ENCODE peak calls at places on chromosomes 6 and 20, in seven cellular contexts. M is GM13977, E is H7, K is left ventricle myocardium inferior, L is HuH-7, G is prostate gland, J is NCI-H524. T is an unnamed sample.

GRCh38 chr6:149234051-149234962 is 83.2 kb upstream of the TAB2 start:
- DNase-seq in M (no peak), E (no peak), K (no peak), L (no peak), G (no peak), J (no peak), T (peak)

GRCh38 chr20:2694519-2694918 is 1.9 kb downstream of the EBF4 start:
- DNase-seq in M (no peak), E (no peak), K (no peak), L (no peak), G (no peak), J (peak), T (no peak)

GRCh38 chr6:16883414-16883813 is 122.2 kb upstream of the ATXN1 start:
- DNase-seq in M (no peak), E (no peak), K (no peak), L (no peak), G (no peak), J (no peak), T (no peak)

GRCh38 chr6:34926655-34927054 is 37.6 kb downstream of the ANKS1A start:
- DNase-seq in M (no peak), E (no peak), K (no peak), L (no peak), G (no peak), J (no peak), T (no peak)

GRCh38 chr20:57714409-57715267 is 4.8 kb upstream of the PMEPA1 start:
- DNase-seq in M (no peak), E (peak), K (no peak), L (no peak), G (no peak), J (no peak), T (no peak)

GRCh38 chr20:47309806-47310426 is 46.6 kb downstream of the ZMYND8 start:
- DNase-seq in M (no peak), E (peak), K (no peak), L (no peak), G (peak), J (no peak), T (no peak)

GRCh38 chr20:9241721-9242427 is 173.0 kb downstream of the PLCB4 start:
- DNase-seq in M (no peak), E (no peak), K (no peak), L (no peak), G (no peak), J (no peak), T (no peak)

GRCh38 chr6:27541212-27541931 is 68.5 kb upstream of the ZNF184 start:
- DNase-seq in M (no peak), E (no peak), K (no peak), L (no peak), G (no peak), J (peak), T (no peak)

GRCh38 chr6:6125495-6125894 is 118.8 kb upstream of the NRN1 start:
- DNase-seq in M (no peak), E (no peak), K (no peak), L (no peak), G (no peak), J (no peak), T (no peak)

GRCh38 chr20:49712918-49713778 is 530 bp downstream of the B4GALT5 start:
- DNase-seq in M (no peak), E (peak), K (peak), L (peak), G (peak), J (peak), T (peak)

GRCh38 chr6:111754423-111754822 is 118.8 kb downstream of the FYN start:
- DNase-seq in M (no peak), E (no peak), K (no peak), L (no peak), G (no peak), J (no peak), T (no peak)

GRCh38 chr6:14953806-14954205 is 292.1 kb upstream of the JARID2 start:
- DNase-seq in M (no peak), E (no peak), K (no peak), L (no peak), G (no peak), J (peak), T (no peak)

GRCh38 chr6:149499066-149499465 is 14.3 kb upstream of the ZC3H12D start:
- DNase-seq in M (no peak), E (no peak), K (no peak), L (no peak), G (no peak), J (peak), T (no peak)

GRCh38 chr6:112235956-112236355 is 18.4 kb downstream of the LAMA4 start:
- DNase-seq in M (no peak), E (no peak), K (no peak), L (no peak), G (no peak), J (no peak), T (no peak)

GRCh38 chr6:109740787-109741186 is 49.7 kb downstream of the FIG4 start:
- DNase-seq in M (no peak), E (no peak), K (no peak), L (no peak), G (no peak), J (peak), T (no peak)

GRCh38 chr6:28349892-28350737 is at the start of gene ZKSCAN3:
- DNase-seq in M (peak), E (peak), K (peak), L (peak), G (peak), J (peak), T (peak)

GRCh38 chr6:27565839-27566779 is 93.2 kb upstream of the ZNF184 start:
- DNase-seq in M (no peak), E (peak), K (no peak), L (no peak), G (no peak), J (peak), T (no peak)

GRCh38 chr6:90401933-90402830 is 105.5 kb upstream of the BACH2 start:
- DNase-seq in M (no peak), E (no peak), K (no peak), L (no peak), G (no peak), J (no peak), T (no peak)

GRCh38 chr6:124590001-124590400 is 372.2 kb upstream of the RNF217 start:
- DNase-seq in M (no peak), E (no peak), K (no peak), L (no peak), G (no peak), J (no peak), T (no peak)

GRCh38 chr6:35034411-35035171 is 106.5 kb downstream of the TCP11 start:
- DNase-seq in M (no peak), E (no peak), K (peak), L (no peak), G (peak), J (no peak), T (no peak)

GRCh38 chr20:37905969-37906613 is 3.2 kb downstream of the VSTM2L start:
- DNase-seq in M (no peak), E (no peak), K (no peak), L (no peak), G (no peak), J (no peak), T (no peak)

GRCh38 chr6:84458271-84458670 is 230.8 kb upstream of the CEP162 start:
- DNase-seq in M (no peak), E (no peak), K (no peak), L (no peak), G (no peak), J (no peak), T (no peak)

GRCh38 chr6:116467096-116467495 is 5.9 kb downstream of the CALHM6 start:
- DNase-seq in M (no peak), E (no peak), K (no peak), L (no peak), G (no peak), J (no peak), T (no peak)

GRCh38 chr6:14875678-14876063 is 370.2 kb upstream of the JARID2 start:
- DNase-seq in M (peak), E (no peak), K (no peak), L (no peak), G (no peak), J (no peak), T (no peak)

GRCh38 chr6:117346142-117346930 is 79.4 kb downstream of the ROS1 start:
- DNase-seq in M (peak), E (no peak), K (no peak), L (no peak), G (no peak), J (peak), T (no peak)

GRCh38 chr20:34985439-34986310 is 30.0 kb downstream of the MYH7B start:
- DNase-seq in M (no peak), E (no peak), K (peak), L (no peak), G (no peak), J (no peak), T (no peak)

GRCh38 chr6:166259296-166259977 is 48.8 kb downstream of the PRR18 start:
- DNase-seq in M (no peak), E (peak), K (no peak), L (no peak), G (no peak), J (no peak), T (no peak)

GRCh38 chr6:4902363-4902762 is 101.5 kb downstream of the RPP40 start:
- DNase-seq in M (no peak), E (no peak), K (no peak), L (no peak), G (no peak), J (no peak), T (no peak)

GRCh38 chr6:7991992-7992815 is 72.0 kb downstream of the BLOC1S5 start:
- DNase-seq in M (peak), E (peak), K (peak), L (peak), G (no peak), J (peak), T (no peak)

GRCh38 chr6:140572129-140572528 is 1197.7 kb upstream of the CITED2 start:
- DNase-seq in M (no peak), E (no peak), K (no peak), L (no peak), G (no peak), J (no peak), T (no peak)

GRCh38 chr6:129102741-129103140 is 219.8 kb downstream of the LAMA2 start:
- DNase-seq in M (no peak), E (no peak), K (peak), L (no peak), G (no peak), J (no peak), T (no peak)

T was measured in T-helper 9 cell.